ENCODE peak calls at places on chromosomes 5 and 9, in four cellular contexts. J is HCT116, U is GM23338, W is SK-N-SH. N is an unnamed sample.
A peak's percentile ranks its signal among the peaks of the same experiment; 100 is the strongest.

GRCh38 chr5:53037141-53037859 is 48.1 kb downstream of the ITGA2 start:
- DNase-seq in J (peak; percentile 38), U (no peak), W (no peak), N (peak; percentile 33)

GRCh38 chr9:99015890-99016289 is 72.2 kb downstream of the COL15A1 start:
- DNase-seq in J (no peak), U (no peak), W (no peak), N (no peak)

GRCh38 chr5:44774279-44774880 is 34.4 kb upstream of the MRPS30 start:
- DNase-seq in J (peak; percentile 38), U (peak; percentile 78), W (peak; percentile 20), N (no peak)

GRCh38 chr9:132372177-132373095 is 17.6 kb upstream of the SETX start:
- DNase-seq in J (no peak), U (no peak), W (peak; percentile 58), N (peak; percentile 73)

GRCh38 chr9:117076571-117077300 is 338.1 kb downstream of the ASTN2 start:
- DNase-seq in J (no peak), U (peak; percentile 49), W (peak; percentile 54), N (no peak)

GRCh38 chr9:82423700-82424099 is 435.1 kb downstream of the SPATA31D1 start:
- DNase-seq in J (no peak), U (no peak), W (no peak), N (no peak)

GRCh38 chr5:124847907-124848306 is 101.5 kb upstream of the ZNF608 start:
- DNase-seq in J (no peak), U (no peak), W (no peak), N (no peak)

GRCh38 chr9:136773386-136774044 is 9.2 kb upstream of the LCN15 start:
- DNase-seq in J (no peak), U (peak; percentile 89), W (peak; percentile 76), N (no peak)

GRCh38 chr5:177189416-177189815 is 55.8 kb downstream of the NSD1 start:
- DNase-seq in J (no peak), U (no peak), W (no peak), N (no peak)

GRCh38 chr9:109579191-109579948 is 81.3 kb upstream of the PTPN3 start:
- DNase-seq in J (no peak), U (no peak), W (no peak), N (no peak)

GRCh38 chr9:23824241-23825142 is 1.5 kb downstream of the ELAVL2 start:
- DNase-seq in J (no peak), U (peak; percentile 87), W (peak; percentile 52), N (no peak)

GRCh38 chr9:71987471-71988371 is 72.7 kb downstream of the C9orf57 start:
- DNase-seq in J (no peak), U (no peak), W (no peak), N (no peak)

GRCh38 chr9:133163559-133164208 is at the start of gene GBGT1:
- DNase-seq in J (no peak), U (peak; percentile 79), W (peak; percentile 90), N (peak; percentile 3)

GRCh38 chr9:121494192-121494591 is 5.5 kb downstream of the GGTA1 start:
- DNase-seq in J (no peak), U (no peak), W (no peak), N (no peak)

GRCh38 chr5:1298067-1298551 is 3.2 kb upstream of the TERT start:
- DNase-seq in J (no peak), U (no peak), W (no peak), N (no peak)

GRCh38 chr5:2201832-2202231 is 319.1 kb upstream of the IRX4 start:
- DNase-seq in J (no peak), U (no peak), W (no peak), N (no peak)

GRCh38 chr9:125739442-125739841 is 7.7 kb upstream of the PBX3 start:
- DNase-seq in J (no peak), U (no peak), W (no peak), N (no peak)

GRCh38 chr5:140083650-140084049 is 30.3 kb upstream of the PURA start:
- DNase-seq in J (no peak), U (no peak), W (no peak), N (no peak)

GRCh38 chr9:125486109-125486508 is 220.9 kb downstream of the MAPKAP1 start:
- DNase-seq in J (no peak), U (no peak), W (no peak), N (no peak)

GRCh38 chr5:167993771-167994170 is 297.7 kb upstream of the WWC1 start:
- DNase-seq in J (no peak), U (no peak), W (no peak), N (no peak)

GRCh38 chr5:100905259-100905914 is 2.3 kb upstream of the ST8SIA4 start:
- DNase-seq in J (no peak), U (no peak), W (no peak), N (no peak)

GRCh38 chr5:108556414-108556813 is 174.5 kb upstream of the FBXL17 start:
- DNase-seq in J (no peak), U (no peak), W (peak; percentile 30), N (no peak)

GRCh38 chr9:105226055-105226454 is 18.4 kb upstream of the SLC44A1 start:
- DNase-seq in J (no peak), U (no peak), W (no peak), N (no peak)

GRCh38 chr5:31911291-31912265 is 262.5 kb downstream of the GOLPH3 start:
- DNase-seq in J (no peak), U (no peak), W (no peak), N (no peak)

GRCh38 chr5:37738057-37738691 is 101.7 kb downstream of the GDNF start:
- DNase-seq in J (peak; percentile 59), U (no peak), W (no peak), N (peak; percentile 89)

GRCh38 chr5:27266184-27266583 is 227.8 kb upstream of the CDH9 start:
- DNase-seq in J (no peak), U (no peak), W (no peak), N (no peak)

DNA sequence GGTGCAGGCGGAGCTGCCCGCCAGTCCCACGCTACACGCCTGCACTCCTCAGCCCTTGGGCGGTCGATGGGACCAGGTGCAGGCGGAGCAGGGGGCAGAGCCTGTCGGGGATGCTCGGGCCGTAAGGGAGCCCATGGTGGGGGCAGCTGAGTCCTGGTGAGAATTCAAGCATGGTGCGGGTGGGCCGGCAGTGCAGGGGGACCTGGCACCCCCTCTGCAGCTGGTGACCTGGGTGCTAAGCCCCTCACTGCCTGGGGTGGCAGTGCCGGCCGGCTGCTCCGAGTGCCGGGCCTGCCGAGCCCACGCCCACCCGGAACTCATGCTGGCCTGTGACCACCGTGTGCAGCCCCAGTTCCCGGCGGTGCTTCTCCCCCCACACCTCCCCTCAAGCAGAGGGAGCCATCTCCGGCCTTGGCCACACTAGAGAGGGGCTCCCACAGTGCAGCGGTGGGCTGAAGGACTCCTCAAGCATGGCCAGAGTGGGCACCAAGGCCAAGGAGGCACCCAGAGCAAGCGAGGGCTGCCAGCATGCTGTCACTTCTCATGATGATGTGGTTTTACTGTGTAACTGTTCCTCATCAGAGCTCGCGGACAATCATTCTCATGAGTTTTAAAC is 228.9 kb upstream of the CDH9 start:
- DNase-seq in J (no peak), U (no peak), W (peak; percentile 3), N (no peak)
- H3K9me2 ChIP-seq in J (no peaks in the 10 kb centered on the region), U (no peaks in the 10 kb centered on the region), W (no peaks in the 10 kb centered on the region), N (no peaks in the 10 kb centered on the region)

GRCh38 chr5:110865400-110866094 is 126.7 kb downstream of the SLC25A46 start:
- DNase-seq in J (peak; percentile 22), U (peak; percentile 87), W (peak; percentile 34), N (no peak)
- TF ChIP-seq CTCF in J (peak; percentile 88), U (peak; percentile 87), W (peak; percentile 59), N (peak; percentile 64)

GRCh38 chr9:33480094-33480493 is 6.4 kb upstream of the NOL6 start:
- DNase-seq in J (no peak), U (no peak), W (no peak), N (no peak)
- H3K9me2 ChIP-seq in J (no peaks in the 10 kb centered on the region), U (no peaks in the 10 kb centered on the region), W (no peaks in the 10 kb centered on the region), N (no peaks in the 10 kb centered on the region)

GRCh38 chr9:28037968-28038367 is 464.7 kb upstream of the C9orf72 start:
- DNase-seq in J (no peak), U (no peak), W (no peak), N (no peak)
- TF ChIP-seq CTCF in J (no peak), U (no peak), W (no peak), N (no peak)

GRCh38 chr9:135736979-135737839 is 35.2 kb downstream of the KCNT1 start:
- DNase-seq in J (no peak), U (no peak), W (no peak), N (no peak)
- H3K9me2 ChIP-seq in J (no peaks in the 10 kb centered on the region), U (no peaks in the 10 kb centered on the region), W (no peaks in the 10 kb centered on the region), N (no peaks in the 10 kb centered on the region)

DNA sequence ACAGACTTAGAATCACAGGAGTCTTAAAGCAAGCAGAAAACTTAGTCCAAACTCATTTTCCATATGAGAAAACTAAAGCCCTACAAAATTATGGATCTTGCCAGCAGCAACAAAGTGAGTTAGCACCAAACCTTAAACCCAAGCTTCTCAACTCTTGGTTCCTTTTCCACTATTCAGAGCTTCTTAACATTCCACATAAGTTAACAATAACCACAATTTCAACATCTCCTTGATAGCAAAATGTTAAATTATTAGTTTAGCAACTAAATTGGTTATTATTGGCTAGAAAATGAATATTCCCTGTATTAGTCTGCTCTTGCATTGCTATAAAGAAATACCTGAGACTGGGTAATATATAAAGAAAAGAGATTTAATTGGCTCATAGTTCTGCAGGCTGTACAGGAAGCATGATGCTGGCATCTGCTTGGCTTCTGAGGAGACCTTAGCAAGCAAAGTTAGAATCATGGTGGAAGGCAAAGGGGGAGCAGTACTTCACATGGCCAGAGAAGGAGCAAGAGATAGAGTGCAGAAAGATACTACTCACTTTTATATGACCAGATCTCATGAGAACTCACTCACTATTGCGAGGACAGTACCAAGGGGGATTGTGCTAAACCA is 26.2 kb upstream of the ARSB start:
- DNase-seq in J (no peak), U (peak; percentile 7), W (no peak), N (no peak)
- TF ChIP-seq CTCF in J (peak; percentile 9), U (no peak), W (no peak), N (no peak)

N was measured in PC-9.